ENCODE peak calls at places on chromosomes 1 and 21, in six cellular contexts. K is psoas muscle; V is stomach; D is cortex of kidney; M is DMS53; J is CD8-positive, alpha-beta memory T cell. I is an unnamed sample.

GRCh38 chr1:208928335-208928734 is 655.2 kb upstream of the CAMK1G start:
- DNase-seq in K (no peak), J (no peak), V (no peak), M (no peak), D (no peak), I (no peak)

GRCh38 chr1:74341702-74342339 is 106.6 kb downstream of the TNNI3K start:
- DNase-seq in V (no peak), K (no peak), D (no peak), M (no peak), J (no peak), I (no peak)

GRCh38 chr1:7043729-7044470 is 258.6 kb downstream of the CAMTA1 start:
- DNase-seq in D (no peak), J (no peak), M (no peak), K (no peak), V (no peak), I (no peak)

GRCh38 chr1:33165209-33165608 is 16.6 kb downstream of the TRIM62 start:
- DNase-seq in J (no peak), V (no peak), D (no peak), M (peak), K (no peak), I (no peak)

GRCh38 chr1:197284325-197284724 is 16.3 kb downstream of the CRB1 start:
- DNase-seq in J (no peak), V (no peak), D (no peak), M (no peak), K (no peak), I (no peak)

GRCh38 chr1:200628223-200628868 is 7.8 kb upstream of the KIF14 start:
- DNase-seq in D (no peak), J (peak), M (no peak), K (no peak), V (no peak), I (no peak)

GRCh38 chr1:24308365-24309015 is 10.7 kb upstream of the GRHL3 start:
- DNase-seq in J (no peak), D (no peak), V (no peak), K (no peak), M (peak), I (no peak)

GRCh38 chr1:201181726-201182125 is 8.9 kb upstream of the IGFN1 start:
- DNase-seq in K (no peak), V (no peak), J (no peak), D (no peak), M (no peak), I (peak)

GRCh38 chr1:234093107-234093506 is 188.6 kb downstream of the SLC35F3 start:
- DNase-seq in V (no peak), J (no peak), D (no peak), K (no peak), M (no peak), I (no peak)

GRCh38 chr1:87410771-87411170 is 82.1 kb downstream of the LMO4 start:
- DNase-seq in J (no peak), K (peak), D (no peak), M (peak), V (peak), I (peak)

GRCh38 chr1:229272164-229273158 is 1.6 kb downstream of the RAB4A start:
- DNase-seq in V (no peak), J (no peak), M (peak), D (no peak), K (no peak), I (no peak)

GRCh38 chr21:44932366-44933181 is 7.3 kb upstream of the SLX9 start:
- DNase-seq in K (peak), V (no peak), D (no peak), J (peak), M (peak), I (peak)

GRCh38 chr1:93324486-93325464 is 20.9 kb upstream of the DR1 start:
- DNase-seq in M (peak), D (no peak), V (no peak), J (no peak), K (no peak), I (no peak)

GRCh38 chr1:27545876-27546275 is 55.9 kb upstream of the WASF2 start:
- DNase-seq in D (no peak), K (no peak), M (no peak), V (no peak), J (no peak), I (no peak)

GRCh38 chr1:16167331-16168143 is 11.7 kb upstream of the EPHA2 start:
- DNase-seq in J (peak), K (no peak), D (no peak), M (peak), V (peak), I (no peak)

GRCh38 chr1:1593834-1594601 is 5.9 kb downstream of the FNDC10 start:
- DNase-seq in M (no peak), J (no peak), D (no peak), K (no peak), V (no peak), I (no peak)

I was measured in NCI-H345.